ENCODE peak calls at places on chromosomes 6 and 20, in nine cellular contexts. V is GM04504; E is sigmoid colon; R is GM06990; L is heart left ventricle; A is stimulated activated CD4-positive, alpha-beta T cell treated with anti-CD3 and anti-CD28 coated beads, Interleukin-1b, Interleukin-23, amount 100 ng/mL, for 24 hours; S is GM03348; Q is B cell; T is activated CD4-positive, alpha-beta T cell treated with anti-CD3 and anti-CD28 coated beads, Interleukin-2, amount 50 U/mL, for 24 hours. X is an unnamed sample.

GRCh38 chr20:61134286-61135035 is 117.6 kb upstream of the CDH4 start:
- DNase-seq in V (peak; percentile 4), E (no peak), R (no peak), L (no peak), A (no peak), S (no peak), Q (no peak), T (no peak), X (no peak)

GRCh38 chr6:55898342-55898741 is 23.0 kb upstream of the BMP5 start:
- DNase-seq in V (no peak), E (no peak), R (no peak), L (no peak), A (no peak), S (no peak), Q (no peak), T (no peak), X (peak; percentile 23)

GRCh38 chr20:38844963-38845362 is 39.5 kb downstream of the PPP1R16B start:
- DNase-seq in V (no peak), E (no peak), R (no peak), L (no peak), A (no peak), S (no peak), Q (no peak), T (no peak), X (no peak)

GRCh38 chr6:159112714-159113113 is 56.5 kb upstream of the FNDC1 start:
- DNase-seq in V (no peak), E (no peak), R (no peak), L (no peak), A (no peak), S (no peak), Q (no peak), T (no peak), X (no peak)

GRCh38 chr6:157605484-157605883 is 217.6 kb upstream of the SNX9 start:
- DNase-seq in V (no peak), E (no peak), R (no peak), L (no peak), A (no peak), S (no peak), Q (no peak), T (no peak), X (no peak)

GRCh38 chr6:164247106-164247505 is 832.6 kb downstream of the QKI start:
- DNase-seq in V (peak; percentile 32), E (no peak), R (no peak), L (no peak), A (no peak), S (peak; percentile 6), Q (no peak), T (no peak), X (no peak)

GRCh38 chr6:15518878-15519277 is 143.9 kb downstream of the DTNBP1 start:
- DNase-seq in V (no peak), E (peak; percentile 29), R (no peak), L (no peak), A (no peak), S (no peak), Q (no peak), T (no peak), X (no peak)

GRCh38 chr20:50824137-50824536 is 29.3 kb downstream of the BCAS4 start:
- DNase-seq in V (peak; percentile 76), E (peak; percentile 69), R (no peak), L (no peak), A (no peak), S (peak; percentile 62), Q (no peak), T (no peak), X (peak; percentile 93)

GRCh38 chr6:12335131-12335527 is 45.0 kb downstream of the EDN1 start:
- DNase-seq in V (no peak), E (no peak), R (no peak), L (no peak), A (no peak), S (no peak), Q (no peak), T (no peak), X (no peak)

GRCh38 chr6:63635165-63635562 is 438 bp upstream of the PHF3 start:
- DNase-seq in V (no peak), E (no peak), R (no peak), L (no peak), A (no peak), S (no peak), Q (peak; percentile 39), T (no peak), X (no peak)

GRCh38 chr20:10218536-10219451 is at the start of gene SNAP25:
- DNase-seq in V (peak; percentile 26), E (peak; percentile 71), R (no peak), L (no peak), A (no peak), S (no peak), Q (peak; percentile 43), T (no peak), X (peak; percentile 90)

GRCh38 chr6:144232434-144233223 is 52.5 kb upstream of the UTRN start:
- DNase-seq in V (no peak), E (no peak), R (no peak), L (no peak), A (no peak), S (no peak), Q (no peak), T (no peak), X (no peak)

GRCh38 chr20:31981784-31982183 is 13.8 kb downstream of the XKR7 start:
- DNase-seq in V (no peak), E (no peak), R (no peak), L (no peak), A (no peak), S (no peak), Q (no peak), T (no peak), X (no peak)

GRCh38 chr6:146909886-146910285 is 294.3 kb upstream of the STXBP5 start:
- DNase-seq in V (no peak), E (no peak), R (no peak), L (no peak), A (no peak), S (no peak), Q (no peak), T (no peak), X (no peak)

GRCh38 chr6:158911746-158912158 is 88.2 kb downstream of the RSPH3 start:
- DNase-seq in V (no peak), E (no peak), R (peak; percentile 46), L (no peak), A (peak; percentile 5), S (no peak), Q (peak; percentile 54), T (no peak), X (no peak)

GRCh38 chr20:57934007-57934805 is 224.4 kb upstream of the PMEPA1 start:
- DNase-seq in V (no peak), E (no peak), R (no peak), L (no peak), A (no peak), S (no peak), Q (no peak), T (no peak), X (no peak)

GRCh38 chr6:151087861-151088598 is 151.7 kb upstream of the AKAP12 start:
- DNase-seq in V (peak; percentile 53), E (no peak), R (no peak), L (peak; percentile 64), A (no peak), S (peak; percentile 60), Q (no peak), T (no peak), X (peak; percentile 83)

GRCh38 chr20:33167859-33168258 is at the start of gene BPIFA2:
- DNase-seq in V (no peak), E (no peak), R (no peak), L (no peak), A (no peak), S (no peak), Q (no peak), T (no peak), X (no peak)

GRCh38 chr20:38130687-38131587 is 34.1 kb downstream of the TGM2 start:
- DNase-seq in V (no peak), E (peak; percentile 40), R (no peak), L (no peak), A (no peak), S (no peak), Q (no peak), T (no peak), X (no peak)

GRCh38 chr20:58832442-58832841 is 18.3 kb downstream of the GNAS-AS1 start:
- DNase-seq in V (no peak), E (no peak), R (no peak), L (no peak), A (no peak), S (no peak), Q (no peak), T (no peak), X (no peak)

GRCh38 chr6:44051516-44051915 is 75.7 kb downstream of the MRPL14 start:
- DNase-seq in V (no peak), E (no peak), R (no peak), L (no peak), A (no peak), S (peak; percentile 85), Q (no peak), T (no peak), X (peak; percentile 70)

GRCh38 chr6:107418118-107418517 is 41.2 kb downstream of the PDSS2 start:
- DNase-seq in V (no peak), E (no peak), R (peak; percentile 3), L (no peak), A (no peak), S (peak; percentile 7), Q (no peak), T (no peak), X (peak; percentile 19)

GRCh38 chr20:4036351-4036750 is 21.0 kb upstream of the RNF24 start:
- DNase-seq in V (no peak), E (peak; percentile 22), R (no peak), L (no peak), A (no peak), S (no peak), Q (no peak), T (no peak), X (no peak)

GRCh38 chr6:57276946-57277345 is 40.5 kb upstream of the PRIM2 start:
- DNase-seq in V (no peak), E (no peak), R (no peak), L (no peak), A (no peak), S (peak; percentile 60), Q (no peak), T (no peak), X (peak; percentile 44)

GRCh38 chr20:52965380-52965779 is 6.8 kb upstream of the TSHZ2 start:
- DNase-seq in V (no peak), E (no peak), R (no peak), L (no peak), A (no peak), S (no peak), Q (no peak), T (no peak), X (no peak)

GRCh38 chr6:169589699-169590257 is 112.1 kb downstream of the WDR27 start:
- DNase-seq in V (peak; percentile 27), E (no peak), R (peak; percentile 32), L (no peak), A (no peak), S (peak; percentile 31), Q (no peak), T (no peak), X (peak; percentile 22)

GRCh38 chr6:106309024-106309423 is 16.5 kb downstream of the ATG5 start:
- DNase-seq in V (no peak), E (no peak), R (no peak), L (no peak), A (no peak), S (no peak), Q (no peak), T (no peak), X (no peak)

GRCh38 chr6:26017567-26017966 is 55.0 kb downstream of the TRIM38 start:
- DNase-seq in V (peak; percentile 46), E (peak; percentile 91), R (peak; percentile 59), L (peak; percentile 70), A (peak; percentile 80), S (peak; percentile 70), Q (peak; percentile 45), T (peak; percentile 58), X (peak; percentile 93)